ENCODE peak calls at places on chromosomes 2 and 18, in four cellular contexts. One of them, this sample, is unnamed. For H3K27me3, the result is how much of the 10 kb centered on the place peaks cover.

GRCh38 chr2:43005211-43005974 is 213.0 kb upstream of the HAAO start:
- DNase-seq in CD8-positive, alpha-beta T cell: no peak
- DNase-seq in IMR-90: no peak
- DNase-seq in bronchial epithelial cell: no peak
- DNase-seq in this sample: no peak

GRCh38 chr2:19538411-19538963 is 180.1 kb upstream of the OSR1 start:
- DNase-seq in IMR-90: peak
- DNase-seq in CD8-positive, alpha-beta T cell: no peak
- DNase-seq in bronchial epithelial cell: peak
- DNase-seq in this sample: peak

GRCh38 chr2:42368817-42369550 is 8.0 kb upstream of the COX7A2L start:
- DNase-seq in IMR-90: no peak
- DNase-seq in bronchial epithelial cell: peak
- DNase-seq in CD8-positive, alpha-beta T cell: no peak
- DNase-seq in this sample: no peak

GRCh38 chr2:228545041-228545440 is 363.6 kb upstream of the SPHKAP start:
- DNase-seq in CD8-positive, alpha-beta T cell: no peak
- DNase-seq in bronchial epithelial cell: peak
- DNase-seq in IMR-90: peak
- DNase-seq in this sample: peak

GRCh38 chr2:112474844-112475486 is 7.0 kb upstream of the TTL start:
- DNase-seq in IMR-90: peak
- DNase-seq in bronchial epithelial cell: no peak
- DNase-seq in CD8-positive, alpha-beta T cell: no peak
- DNase-seq in this sample: no peak

GRCh38 chr18:76363451-76364120 is 131.5 kb downstream of the ZNF516 start:
- DNase-seq in CD8-positive, alpha-beta T cell: no peak
- DNase-seq in IMR-90: peak
- DNase-seq in bronchial epithelial cell: no peak
- DNase-seq in this sample: peak

GRCh38 chr18:58831610-58832009 is 33.1 kb upstream of the ZNF532 start:
- DNase-seq in bronchial epithelial cell: peak
- DNase-seq in IMR-90: peak
- DNase-seq in CD8-positive, alpha-beta T cell: no peak
- DNase-seq in this sample: no peak

GRCh38 chr2:25567406-25567805 is 106.0 kb downstream of the DTNB start:
- DNase-seq in IMR-90: peak
- DNase-seq in bronchial epithelial cell: peak
- DNase-seq in CD8-positive, alpha-beta T cell: no peak
- DNase-seq in this sample: peak

GRCh38 chr18:59582395-59582794 is 114.8 kb downstream of the CCBE1 start:
- DNase-seq in bronchial epithelial cell: no peak
- DNase-seq in IMR-90: no peak
- DNase-seq in CD8-positive, alpha-beta T cell: no peak
- DNase-seq in this sample: no peak

GRCh38 chr18:48270929-48271328 is 138.3 kb downstream of the ZBTB7C start:
- DNase-seq in CD8-positive, alpha-beta T cell: no peak
- DNase-seq in bronchial epithelial cell: no peak
- DNase-seq in IMR-90: no peak
- DNase-seq in this sample: no peak

GRCh38 chr2:70596293-70596692 is 42.7 kb upstream of the TGFA start:
- DNase-seq in IMR-90: no peak
- DNase-seq in CD8-positive, alpha-beta T cell: no peak
- DNase-seq in bronchial epithelial cell: peak
- DNase-seq in this sample: no peak

GRCh38 chr18:3514312-3515216 is 64.6 kb downstream of the TGIF1 start:
- DNase-seq in bronchial epithelial cell: no peak
- DNase-seq in IMR-90: no peak
- DNase-seq in CD8-positive, alpha-beta T cell: no peak
- DNase-seq in this sample: no peak

GRCh38 chr2:234681206-234681605 is 184.3 kb upstream of the ARL4C start:
- DNase-seq in bronchial epithelial cell: no peak
- DNase-seq in CD8-positive, alpha-beta T cell: no peak
- DNase-seq in IMR-90: no peak
- DNase-seq in this sample: no peak

GRCh38 chr18:34911081-34911480 is 130.1 kb upstream of the MAPRE2 start:
- DNase-seq in IMR-90: no peak
- DNase-seq in bronchial epithelial cell: no peak
- DNase-seq in CD8-positive, alpha-beta T cell: no peak
- DNase-seq in this sample: no peak

GRCh38 chr2:233801357-233802131 is 23.4 kb downstream of the MROH2A start:
- DNase-seq in CD8-positive, alpha-beta T cell: peak
- DNase-seq in IMR-90: peak
- DNase-seq in bronchial epithelial cell: peak
- DNase-seq in this sample: no peak

GRCh38 chr2:83054751-83055150 is 1404.3 kb downstream of the SUCLG1 start:
- DNase-seq in CD8-positive, alpha-beta T cell: no peak
- DNase-seq in IMR-90: peak
- DNase-seq in bronchial epithelial cell: no peak
- DNase-seq in this sample: no peak

GRCh38 chr2:45856391-45857055 is 205.0 kb downstream of the PRKCE start:
- DNase-seq in bronchial epithelial cell: no peak
- DNase-seq in CD8-positive, alpha-beta T cell: no peak
- DNase-seq in IMR-90: no peak
- DNase-seq in this sample: no peak

GRCh38 chr2:98802344-98802743 is 71.4 kb upstream of the MGAT4A start:
- DNase-seq in IMR-90: no peak
- DNase-seq in bronchial epithelial cell: no peak
- DNase-seq in CD8-positive, alpha-beta T cell: no peak
- DNase-seq in this sample: no peak

GRCh38 chr2:146850746-146851145 is 994.1 kb upstream of the ACVR2A start:
- DNase-seq in bronchial epithelial cell: no peak
- DNase-seq in CD8-positive, alpha-beta T cell: no peak
- DNase-seq in IMR-90: no peak
- DNase-seq in this sample: no peak

GRCh38 chr2:148957023-148957422 is 81.5 kb upstream of the LYPD6B start:
- DNase-seq in IMR-90: no peak
- DNase-seq in CD8-positive, alpha-beta T cell: no peak
- DNase-seq in bronchial epithelial cell: peak
- DNase-seq in this sample: no peak

GRCh38 chr2:234981197-234982095 is 29.6 kb downstream of the SH3BP4 start:
- DNase-seq in CD8-positive, alpha-beta T cell: no peak
- DNase-seq in IMR-90: peak
- DNase-seq in bronchial epithelial cell: peak
- DNase-seq in this sample: peak

GRCh38 chr2:71816815-71817214 is 330.8 kb downstream of the CYP26B1 start:
- DNase-seq in bronchial epithelial cell: no peak
- DNase-seq in IMR-90: no peak
- DNase-seq in CD8-positive, alpha-beta T cell: no peak
- DNase-seq in this sample: no peak

GRCh38 chr2:56757884-56758545 is 574.2 kb downstream of the CCDC85A start:
- DNase-seq in IMR-90: no peak
- DNase-seq in bronchial epithelial cell: no peak
- DNase-seq in CD8-positive, alpha-beta T cell: no peak
- DNase-seq in this sample: no peak

GRCh38 chr2:217897816-217898806 is 104.7 kb downstream of the TNS1 start:
- DNase-seq in CD8-positive, alpha-beta T cell: no peak
- DNase-seq in bronchial epithelial cell: peak
- DNase-seq in IMR-90: no peak
- DNase-seq in this sample: no peak

GRCh38 chr18:71036783-71037182 is 747.9 kb downstream of the SOCS6 start:
- DNase-seq in bronchial epithelial cell: peak
- DNase-seq in CD8-positive, alpha-beta T cell: no peak
- DNase-seq in IMR-90: peak
- DNase-seq in this sample: no peak

GRCh38 chr2:241052677-241053360 is 49.3 kb downstream of the MTERF4 start:
- DNase-seq in CD8-positive, alpha-beta T cell: no peak
- DNase-seq in IMR-90: no peak
- DNase-seq in bronchial epithelial cell: no peak
- DNase-seq in this sample: no peak

GRCh38 chr2:28613616-28614501 is 118.0 kb downstream of the PLB1 start:
- DNase-seq in IMR-90: peak
- DNase-seq in bronchial epithelial cell: peak
- DNase-seq in CD8-positive, alpha-beta T cell: no peak
- DNase-seq in this sample: no peak

GRCh38 chr2:217994776-217995274 is 8.0 kb downstream of the TNS1 start:
- DNase-seq in bronchial epithelial cell: peak
- DNase-seq in CD8-positive, alpha-beta T cell: no peak
- DNase-seq in IMR-90: peak
- DNase-seq in this sample: peak

GRCh38 chr2:216661639-216662375 is 28.6 kb downstream of the IGFBP2 start:
- DNase-seq in bronchial epithelial cell: no peak
- DNase-seq in IMR-90: no peak
- DNase-seq in CD8-positive, alpha-beta T cell: no peak
- DNase-seq in this sample: no peak

GRCh38 chr2:20585710-20586378 is 65.1 kb downstream of the HS1BP3 start:
- DNase-seq in bronchial epithelial cell: no peak
- DNase-seq in IMR-90: no peak
- DNase-seq in CD8-positive, alpha-beta T cell: no peak
- DNase-seq in this sample: no peak

GRCh38 chr2:85813211-85813977 is 59.6 kb downstream of the ATOH8 start:
- DNase-seq in bronchial epithelial cell: no peak
- DNase-seq in IMR-90: no peak
- DNase-seq in CD8-positive, alpha-beta T cell: no peak
- DNase-seq in this sample: no peak

GRCh38 chr2:222861411-222862067 is 703 bp downstream of the ACSL3 start:
- DNase-seq in IMR-90: no peak
- DNase-seq in CD8-positive, alpha-beta T cell: peak
- DNase-seq in bronchial epithelial cell: no peak
- DNase-seq in this sample: no peak

GRCh38 chr2:87401726-87402345 is 346.1 kb upstream of the PLGLB2 start:
- DNase-seq in IMR-90: no peak
- DNase-seq in bronchial epithelial cell: no peak
- DNase-seq in CD8-positive, alpha-beta T cell: no peak
- DNase-seq in this sample: no peak

GRCh38 chr2:109020217-109020637 is 31.2 kb upstream of the EDAR start:
- DNase-seq in bronchial epithelial cell: no peak
- DNase-seq in CD8-positive, alpha-beta T cell: no peak
- DNase-seq in IMR-90: peak
- DNase-seq in this sample: peak

GRCh38 chr2:68466361-68466777 is 725 bp downstream of the FBXO48 start:
- DNase-seq in IMR-90: peak
- DNase-seq in CD8-positive, alpha-beta T cell: peak
- DNase-seq in bronchial epithelial cell: peak
- DNase-seq in this sample: peak

GRCh38 chr2:67221266-67221665 is 175.9 kb upstream of the ETAA1 start:
- DNase-seq in bronchial epithelial cell: no peak
- DNase-seq in CD8-positive, alpha-beta T cell: no peak
- DNase-seq in IMR-90: peak
- DNase-seq in this sample: no peak

GRCh38 chr2:27885246-27885645 is 4.9 kb downstream of the RBKS start:
- DNase-seq in IMR-90: peak
- DNase-seq in bronchial epithelial cell: peak
- DNase-seq in CD8-positive, alpha-beta T cell: no peak
- DNase-seq in this sample: no peak

DNA sequence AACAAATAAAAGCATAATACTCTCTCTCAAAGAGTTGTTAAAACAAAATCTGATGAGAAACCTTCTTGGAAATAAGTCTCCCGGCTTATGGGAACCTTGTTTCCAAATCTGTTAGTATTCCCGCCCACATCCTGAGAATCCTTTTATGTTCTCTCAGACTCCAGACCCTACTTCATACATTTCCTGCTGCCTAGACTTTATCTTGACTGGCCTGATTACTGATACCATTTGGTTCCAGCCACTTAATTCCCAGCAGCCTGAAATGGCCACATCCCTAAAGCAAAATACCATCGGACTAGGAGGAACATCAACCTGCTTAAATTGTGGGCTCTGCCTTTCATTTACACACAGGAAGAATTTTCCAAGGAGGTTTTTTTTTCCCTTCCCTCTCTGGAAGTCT is 79.1 kb upstream of the CYP1B1 start:
- DNase-seq in bronchial epithelial cell: no peak
- DNase-seq in IMR-90: no peak
- DNase-seq in CD8-positive, alpha-beta T cell: no peak
- DNase-seq in this sample: no peak
- H3K4me3 ChIP-seq in bronchial epithelial cell: no peak
- H3K4me3 ChIP-seq in IMR-90: no peak
- H3K4me3 ChIP-seq in CD8-positive, alpha-beta T cell: no peak
- H3K4me3 ChIP-seq in this sample: no peak

GRCh38 chr2:176094307-176094706 is 1.8 kb downstream of the HOXD13 start:
- DNase-seq in IMR-90: no peak
- DNase-seq in bronchial epithelial cell: no peak
- DNase-seq in CD8-positive, alpha-beta T cell: no peak
- DNase-seq in this sample: no peak

GRCh38 chr2:176097820-176098365 is 1.7 kb upstream of the HOXD12 start:
- DNase-seq in CD8-positive, alpha-beta T cell: no peak
- DNase-seq in bronchial epithelial cell: no peak
- DNase-seq in IMR-90: no peak
- DNase-seq in this sample: no peak

GRCh38 chr2:176095421-176095820 is 2.9 kb downstream of the HOXD13 start:
- DNase-seq in IMR-90: no peak
- DNase-seq in bronchial epithelial cell: no peak
- DNase-seq in CD8-positive, alpha-beta T cell: no peak
- DNase-seq in this sample: no peak

GRCh38 chr2:176096986-176097819 is 2.4 kb upstream of the HOXD12 start:
- DNase-seq in CD8-positive, alpha-beta T cell: peak
- DNase-seq in bronchial epithelial cell: peak
- DNase-seq in IMR-90: peak
- DNase-seq in this sample: no peak

DNA sequence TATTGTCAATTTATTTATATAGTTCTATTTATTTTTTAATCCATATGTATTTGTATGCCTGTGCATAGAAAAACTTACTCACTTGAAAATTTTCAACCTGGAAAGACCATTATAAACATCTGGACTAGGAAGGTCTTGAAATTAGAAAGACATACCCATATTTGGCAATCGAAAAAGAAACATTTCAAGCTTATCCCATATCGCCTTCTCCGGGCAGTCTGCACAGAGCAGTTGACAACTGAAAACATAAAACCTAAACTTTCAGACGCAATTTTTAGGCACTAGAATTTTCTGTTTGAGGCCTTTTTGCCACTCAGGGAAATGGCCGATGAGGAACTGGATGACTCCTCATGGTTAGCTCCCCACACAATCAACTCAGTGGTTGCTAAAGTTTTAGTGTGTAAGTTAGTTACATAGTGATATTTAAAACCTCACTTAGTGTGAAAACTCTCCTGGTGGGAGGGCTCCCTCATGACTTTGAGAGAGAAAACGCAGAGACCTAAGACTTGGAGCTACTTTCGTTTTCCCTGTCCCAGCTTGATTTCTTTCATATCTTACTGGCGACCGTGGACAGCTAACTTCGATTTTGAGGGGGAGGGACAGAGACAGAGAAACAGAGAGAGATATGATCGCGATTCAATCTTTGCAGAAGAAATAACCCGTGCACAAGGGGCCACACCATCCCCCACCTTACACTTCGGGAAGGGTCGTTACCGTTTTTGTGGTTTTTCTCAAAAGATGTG is 3.2 kb upstream of the HOXD12 start:
- DNase-seq in IMR-90: no peak
- DNase-seq in CD8-positive, alpha-beta T cell: no peak
- DNase-seq in bronchial epithelial cell: no peak
- DNase-seq in this sample: no peak
- H3K27me3 ChIP-seq in IMR-90: half or more
- H3K27me3 ChIP-seq in CD8-positive, alpha-beta T cell: half or more
- H3K27me3 ChIP-seq in bronchial epithelial cell: half or more
- H3K27me3 ChIP-seq in this sample: under half

GRCh38 chr18:62802523-62802922 is 87.2 kb downstream of the PHLPP1 start:
- DNase-seq in CD8-positive, alpha-beta T cell: no peak
- DNase-seq in IMR-90: no peak
- DNase-seq in bronchial epithelial cell: peak
- DNase-seq in this sample: no peak
- TF ChIP-seq CTCF in CD8-positive, alpha-beta T cell: no peak
- TF ChIP-seq CTCF in IMR-90: no peak
- TF ChIP-seq CTCF in bronchial epithelial cell: no peak
- TF ChIP-seq CTCF in this sample: no peak

GRCh38 chr18:11759456-11759855 is 70.4 kb downstream of the GNAL start:
- DNase-seq in CD8-positive, alpha-beta T cell: no peak
- DNase-seq in IMR-90: no peak
- DNase-seq in bronchial epithelial cell: no peak
- DNase-seq in this sample: no peak
- H3K4me3 ChIP-seq in CD8-positive, alpha-beta T cell: no peak
- H3K4me3 ChIP-seq in IMR-90: no peak
- H3K4me3 ChIP-seq in bronchial epithelial cell: no peak
- H3K4me3 ChIP-seq in this sample: no peak

This sample was measured in BJ.